ENCODE peak calls at places on chromosomes 16 and 17, in five cellular contexts. D is IMR-90, Y is GM12878, Q is HepG2, L is K562. N is an unnamed sample.
A peak's percentile ranks its signal among the peaks of the same experiment; 100 is the strongest.

GRCh38 chr17:76276461-76277299 is 11.5 kb downstream of the UBALD2 start:
- DNase-seq in L (no peak), Y (no peak), D (peak; percentile 31), Q (no peak), N (peak; percentile 42)

GRCh38 chr16:86099326-86099725 is 200.4 kb downstream of the IRF8 start:
- DNase-seq in Y (no peak), Q (no peak), L (no peak), D (no peak), N (no peak)

GRCh38 chr16:46737621-46738214 is 10.4 kb downstream of the MYLK3 start:
- DNase-seq in L (no peak), D (no peak), Q (no peak), Y (no peak), N (no peak)

GRCh38 chr16:65769055-65769465 is 597.4 kb upstream of the CDH5 start:
- DNase-seq in Q (no peak), Y (no peak), L (peak; percentile 46), D (peak; percentile 59), N (no peak)

GRCh38 chr17:21378553-21378952 is 2.4 kb downstream of the KCNJ12 start:
- DNase-seq in L (peak; percentile 17), Q (no peak), Y (no peak), D (no peak), N (no peak)

GRCh38 chr17:78499715-78500540 is 77.3 kb downstream of the DNAH17 start:
- DNase-seq in L (no peak), D (no peak), Q (no peak), Y (no peak), N (no peak)

GRCh38 chr17:75459590-75460267 is 3.3 kb downstream of the TMEM94 start:
- DNase-seq in Y (peak; percentile 41), L (no peak), Q (peak; percentile 90), D (no peak), N (no peak)

GRCh38 chr16:88778541-88779065 is 6.4 kb downstream of the PIEZO1 start:
- DNase-seq in L (no peak), D (no peak), Y (no peak), Q (no peak), N (no peak)

GRCh38 chr17:79968116-79968515 is 67.6 kb downstream of the TBC1D16 start:
- DNase-seq in Q (no peak), Y (no peak), L (no peak), D (no peak), N (no peak)

GRCh38 chr17:2926019-2926650 is 129.9 kb downstream of the RAP1GAP2 start:
- DNase-seq in D (peak; percentile 57), Y (no peak), Q (no peak), L (no peak), N (peak; percentile 69)

GRCh38 chr17:75799402-75799801 is 14.8 kb downstream of the UNK start:
- DNase-seq in D (no peak), Y (no peak), Q (no peak), L (peak; percentile 27), N (no peak)

GRCh38 chr17:48970224-48970623 is 1.8 kb upstream of the GIP start:
- DNase-seq in Q (no peak), D (no peak), Y (no peak), L (peak; percentile 47), N (peak; percentile 34)

GRCh38 chr16:2795714-2796143 is 2.5 kb upstream of the PRSS41 start:
- DNase-seq in Q (no peak), D (no peak), L (no peak), Y (no peak), N (no peak)

GRCh38 chr16:26281681-26282080 is 589.9 kb downstream of the HS3ST4 start:
- DNase-seq in Q (no peak), L (no peak), D (no peak), Y (no peak), N (no peak)

GRCh38 chr17:43171761-43172487 is 910 bp downstream of the NBR1 start:
- DNase-seq in L (no peak), Y (no peak), D (peak; percentile 95), Q (peak; percentile 79), N (no peak)

GRCh38 chr16:15559176-15559575 is 83.8 kb downstream of the MARF1 start:
- DNase-seq in Y (no peak), Q (no peak), D (no peak), L (no peak), N (no peak)

GRCh38 chr16:51426276-51426675 is 275.2 kb upstream of the SALL1 start:
- DNase-seq in Q (no peak), Y (no peak), L (no peak), D (no peak), N (no peak)

GRCh38 chr16:84307209-84307954 is 12.7 kb downstream of the WFDC1 start:
- DNase-seq in Y (no peak), D (no peak), Q (no peak), L (no peak), N (no peak)

GRCh38 chr17:82698065-82698973 is at the start of gene RAB40B:
- DNase-seq in Y (peak; percentile 88), Q (peak; percentile 96), L (peak; percentile 98), D (peak; percentile 98), N (peak; percentile 100)
- H2AFZ ChIP-seq in Y (peak within 1 kb of the TSS; percentile 80), Q (no peak within 1 kb of the TSS), L (peak within 1 kb of the TSS; percentile 92), D (peak within 1 kb of the TSS; percentile 99), N (peak within 1 kb of the TSS; percentile 82)

GRCh38 chr17:40461036-40461721 is 17.9 kb downstream of the IGFBP4 start:
- DNase-seq in Y (no peak), Q (no peak), D (no peak), L (no peak), N (no peak)

GRCh38 chr17:40463122-40463550 is 19.9 kb downstream of the IGFBP4 start:
- DNase-seq in D (no peak), Y (no peak), L (no peak), Q (no peak), N (no peak)

GRCh38 chr17:40460585-40460975 is 17.3 kb downstream of the IGFBP4 start:
- DNase-seq in Y (no peak), Q (no peak), D (no peak), L (no peak), N (peak; percentile 78)

GRCh38 chr17:40462343-40463121 is 19.3 kb downstream of the IGFBP4 start:
- DNase-seq in Q (no peak), D (no peak), L (no peak), Y (no peak), N (peak; percentile 61)

GRCh38 chr17:40461774-40462342 is 18.6 kb downstream of the IGFBP4 start:
- DNase-seq in Y (no peak), Q (no peak), L (no peak), D (no peak), N (peak; percentile 74)
- TF ChIP-seq RAD21 in Y (no peak), Q (no peak), L (no peak), D (no peak), N (no peak)

DNA sequence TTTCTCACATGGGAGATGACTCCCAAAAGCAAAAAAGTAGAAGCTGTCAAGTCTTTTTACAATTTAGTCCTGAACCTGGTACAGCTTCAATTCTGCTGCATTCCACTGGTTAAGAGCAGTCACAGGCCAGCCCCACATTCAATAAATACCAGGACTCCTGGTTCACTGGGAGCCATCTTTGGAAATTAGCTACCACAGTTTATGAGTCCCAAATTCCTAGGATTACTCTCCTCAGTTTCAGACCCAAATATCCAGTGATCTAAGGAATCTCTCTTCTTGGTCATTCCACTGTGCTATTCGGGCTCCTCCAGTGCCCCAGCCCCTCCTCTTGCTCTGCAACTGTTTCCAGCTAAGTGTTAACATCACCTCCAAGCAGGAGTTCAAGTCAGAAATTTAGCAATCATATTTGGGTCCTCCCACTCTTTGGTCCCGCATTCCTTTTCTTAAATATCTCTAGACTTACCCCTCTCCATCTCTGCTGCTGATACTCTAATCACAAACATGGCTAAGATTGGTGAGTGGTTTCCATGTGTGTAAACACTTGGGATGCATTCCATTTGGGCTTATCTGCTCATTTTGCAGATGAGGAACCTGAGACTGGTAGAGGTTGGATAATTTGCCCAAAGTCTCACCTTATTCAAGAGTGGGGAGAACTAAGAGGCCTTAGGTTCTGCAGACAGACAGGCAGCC is 9.6 kb upstream of the WIPF2 start:
- DNase-seq in Q (no peak), Y (no peak), L (no peak), D (peak; percentile 54), N (no peak)
- TF ChIP-seq MXI1 in Q (no peak), Y (no peak), L (no peak), D (no peak), N (no peak)

DNA sequence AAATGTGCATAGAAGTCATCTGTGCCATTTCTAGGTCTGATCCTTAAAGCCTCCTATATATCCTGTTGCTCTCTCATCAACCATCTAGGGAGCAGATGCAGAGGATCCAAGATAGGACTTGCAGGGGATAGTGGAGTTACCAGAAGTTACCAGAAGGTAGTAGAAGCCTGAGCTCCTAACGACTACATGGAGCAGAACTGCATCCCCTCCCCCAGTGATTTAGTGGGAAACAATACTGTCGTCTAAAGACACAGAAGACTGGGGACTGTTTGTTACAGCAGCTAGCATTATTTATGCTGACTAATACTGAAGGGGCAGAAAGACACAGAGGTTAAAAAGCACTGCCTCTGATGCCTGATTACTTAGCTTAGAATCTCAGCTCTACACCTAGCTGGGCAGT is 15.8 kb downstream of the GP2 start:
- DNase-seq in L (no peak), D (no peak), Y (no peak), Q (no peak), N (no peak)
- H2AFZ ChIP-seq in L (no peak overlapping the region), D (no peak overlapping the region), Y (no peak overlapping the region), Q (no peak overlapping the region), N (no peak overlapping the region)

GRCh38 chr16:75252946-75253911 is 1.8 kb upstream of the BCAR1 start:
- DNase-seq in L (no peak), Y (no peak), D (peak; percentile 74), Q (no peak), N (no peak)
- TF ChIP-seq RAD21 in L (no peak), Y (no peak), D (no peak), Q (no peak), N (no peak)